ENCODE peak calls at places on chromosomes 6 and 20, in nine cellular contexts. One of them, this sample, is unnamed.

GRCh38 chr20:58850693-58851174 is at the start of gene GNAS-AS1:
- DNase-seq in sigmoid colon: peak; percentile 89
- DNase-seq in A549: no peak
- DNase-seq in transverse colon: peak; percentile 81
- DNase-seq in ovary: peak; percentile 73
- DNase-seq in tibial nerve: peak; percentile 43
- DNase-seq in H1: peak; percentile 76
- DNase-seq in testis: peak; percentile 93
- DNase-seq in stomach: peak; percentile 47
- DNase-seq in this sample: peak; percentile 78

GRCh38 chr6:145206247-145206907 is 528.9 kb downstream of the EPM2A start:
- DNase-seq in sigmoid colon: no peak
- DNase-seq in A549: no peak
- DNase-seq in transverse colon: no peak
- DNase-seq in ovary: peak; percentile 20
- DNase-seq in tibial nerve: no peak
- DNase-seq in H1: no peak
- DNase-seq in testis: no peak
- DNase-seq in stomach: no peak
- DNase-seq in this sample: no peak

GRCh38 chr6:168050861-168051586 is 28.0 kb downstream of the FRMD1 start:
- DNase-seq in sigmoid colon: no peak
- DNase-seq in A549: no peak
- DNase-seq in transverse colon: no peak
- DNase-seq in ovary: no peak
- DNase-seq in tibial nerve: no peak
- DNase-seq in H1: no peak
- DNase-seq in testis: no peak
- DNase-seq in stomach: no peak
- DNase-seq in this sample: no peak

GRCh38 chr6:123655520-123656306 is 19.0 kb upstream of the TRDN start:
- DNase-seq in sigmoid colon: no peak
- DNase-seq in A549: no peak
- DNase-seq in transverse colon: no peak
- DNase-seq in ovary: no peak
- DNase-seq in tibial nerve: no peak
- DNase-seq in H1: no peak
- DNase-seq in testis: no peak
- DNase-seq in stomach: no peak
- DNase-seq in this sample: no peak

GRCh38 chr6:116511424-116512131 is at the start of gene CALHM5:
- DNase-seq in sigmoid colon: peak; percentile 72
- DNase-seq in A549: peak; percentile 10
- DNase-seq in transverse colon: peak; percentile 13
- DNase-seq in ovary: peak; percentile 48
- DNase-seq in tibial nerve: peak; percentile 32
- DNase-seq in H1: no peak
- DNase-seq in testis: peak; percentile 66
- DNase-seq in stomach: no peak
- DNase-seq in this sample: peak; percentile 43

GRCh38 chr6:101344885-101345284 is 48.6 kb upstream of the GRIK2 start:
- DNase-seq in sigmoid colon: no peak
- DNase-seq in A549: no peak
- DNase-seq in transverse colon: no peak
- DNase-seq in ovary: no peak
- DNase-seq in tibial nerve: no peak
- DNase-seq in H1: no peak
- DNase-seq in testis: no peak
- DNase-seq in stomach: no peak
- DNase-seq in this sample: no peak

GRCh38 chr6:14228571-14228970 is 111.0 kb downstream of the CD83 start:
- DNase-seq in sigmoid colon: no peak
- DNase-seq in A549: no peak
- DNase-seq in transverse colon: no peak
- DNase-seq in ovary: no peak
- DNase-seq in tibial nerve: no peak
- DNase-seq in H1: no peak
- DNase-seq in testis: no peak
- DNase-seq in stomach: no peak
- DNase-seq in this sample: no peak

GRCh38 chr20:43691928-43692524 is 25.1 kb downstream of the MYBL2 start:
- DNase-seq in sigmoid colon: no peak
- DNase-seq in A549: peak; percentile 64
- DNase-seq in transverse colon: peak; percentile 79
- DNase-seq in ovary: no peak
- DNase-seq in tibial nerve: no peak
- DNase-seq in H1: peak; percentile 25
- DNase-seq in testis: peak; percentile 77
- DNase-seq in stomach: peak; percentile 58
- DNase-seq in this sample: no peak

GRCh38 chr6:99458319-99458718 is 33.2 kb upstream of the PNISR start:
- DNase-seq in sigmoid colon: no peak
- DNase-seq in A549: no peak
- DNase-seq in transverse colon: no peak
- DNase-seq in ovary: no peak
- DNase-seq in tibial nerve: no peak
- DNase-seq in H1: no peak
- DNase-seq in testis: no peak
- DNase-seq in stomach: no peak
- DNase-seq in this sample: no peak

GRCh38 chr20:64090165-64090564 is 6.0 kb upstream of the LKAAEAR1 start:
- DNase-seq in sigmoid colon: no peak
- DNase-seq in A549: no peak
- DNase-seq in transverse colon: no peak
- DNase-seq in ovary: no peak
- DNase-seq in tibial nerve: no peak
- DNase-seq in H1: no peak
- DNase-seq in testis: no peak
- DNase-seq in stomach: no peak
- DNase-seq in this sample: no peak

GRCh38 chr6:71224011-71224410 is 64.6 kb upstream of the OGFRL1 start:
- DNase-seq in sigmoid colon: no peak
- DNase-seq in A549: no peak
- DNase-seq in transverse colon: no peak
- DNase-seq in ovary: no peak
- DNase-seq in tibial nerve: no peak
- DNase-seq in H1: no peak
- DNase-seq in testis: no peak
- DNase-seq in stomach: no peak
- DNase-seq in this sample: no peak

GRCh38 chr6:32982702-32983492 is 14.5 kb downstream of the BRD2 start:
- DNase-seq in sigmoid colon: no peak
- DNase-seq in A549: no peak
- DNase-seq in transverse colon: no peak
- DNase-seq in ovary: no peak
- DNase-seq in tibial nerve: no peak
- DNase-seq in H1: no peak
- DNase-seq in testis: no peak
- DNase-seq in stomach: peak; percentile 48
- DNase-seq in this sample: no peak

GRCh38 chr6:32982084-32982701 is 13.8 kb downstream of the BRD2 start:
- DNase-seq in sigmoid colon: no peak
- DNase-seq in A549: no peak
- DNase-seq in transverse colon: no peak
- DNase-seq in ovary: no peak
- DNase-seq in tibial nerve: no peak
- DNase-seq in H1: no peak
- DNase-seq in testis: no peak
- DNase-seq in stomach: no peak
- DNase-seq in this sample: no peak

GRCh38 chr6:32977953-32978324 is 9.5 kb downstream of the BRD2 start:
- DNase-seq in sigmoid colon: no peak
- DNase-seq in A549: no peak
- DNase-seq in transverse colon: no peak
- DNase-seq in ovary: no peak
- DNase-seq in tibial nerve: no peak
- DNase-seq in H1: no peak
- DNase-seq in testis: no peak
- DNase-seq in stomach: no peak
- DNase-seq in this sample: no peak

GRCh38 chr6:32979720-32980487 is 11.5 kb downstream of the BRD2 start:
- DNase-seq in sigmoid colon: no peak
- DNase-seq in A549: no peak
- DNase-seq in transverse colon: no peak
- DNase-seq in ovary: no peak
- DNase-seq in tibial nerve: no peak
- DNase-seq in H1: no peak
- DNase-seq in testis: no peak
- DNase-seq in stomach: no peak
- DNase-seq in this sample: no peak

DNA sequence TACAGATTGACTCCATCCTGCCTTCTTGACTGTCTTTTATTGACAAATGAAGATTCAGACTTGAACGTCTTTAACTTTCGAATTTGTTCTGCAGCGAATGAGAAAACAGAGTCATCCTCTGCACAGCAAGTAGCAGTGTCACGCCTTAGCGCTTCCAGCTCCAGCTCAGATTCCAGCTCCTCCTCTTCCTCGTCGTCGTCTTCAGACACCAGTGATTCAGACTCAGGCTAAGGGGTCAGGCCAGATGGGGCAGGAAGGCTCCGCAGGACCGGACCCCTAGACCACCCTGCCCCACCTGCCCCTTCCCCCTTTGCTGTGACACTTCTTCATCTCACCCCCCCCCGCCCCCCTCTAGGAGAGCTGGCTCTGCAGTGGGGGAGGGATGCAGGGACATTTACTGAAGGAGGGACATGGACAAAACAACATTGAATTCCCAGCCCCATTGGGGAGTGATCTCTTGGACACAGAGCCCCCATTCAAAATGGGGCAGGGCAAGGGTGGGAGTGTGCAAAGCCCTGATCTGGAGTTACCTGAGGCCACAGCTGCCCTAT is 12.2 kb downstream of the BRD2 start:
- DNase-seq in sigmoid colon: no peak
- DNase-seq in A549: no peak
- DNase-seq in transverse colon: no peak
- DNase-seq in ovary: no peak
- DNase-seq in tibial nerve: no peak
- DNase-seq in H1: no peak
- DNase-seq in testis: no peak
- DNase-seq in stomach: no peak
- DNase-seq in this sample: no peak
- TF ChIP-seq POLR2A in sigmoid colon: no peak
- TF ChIP-seq POLR2A in A549: no peak
- TF ChIP-seq POLR2A in transverse colon: no peak
- TF ChIP-seq POLR2A in ovary: no peak
- TF ChIP-seq POLR2A in tibial nerve: no peak
- TF ChIP-seq POLR2A in H1: no peak
- TF ChIP-seq POLR2A in testis: no peak
- TF ChIP-seq POLR2A in stomach: no peak
- TF ChIP-seq POLR2A in this sample: no peak

DNA sequence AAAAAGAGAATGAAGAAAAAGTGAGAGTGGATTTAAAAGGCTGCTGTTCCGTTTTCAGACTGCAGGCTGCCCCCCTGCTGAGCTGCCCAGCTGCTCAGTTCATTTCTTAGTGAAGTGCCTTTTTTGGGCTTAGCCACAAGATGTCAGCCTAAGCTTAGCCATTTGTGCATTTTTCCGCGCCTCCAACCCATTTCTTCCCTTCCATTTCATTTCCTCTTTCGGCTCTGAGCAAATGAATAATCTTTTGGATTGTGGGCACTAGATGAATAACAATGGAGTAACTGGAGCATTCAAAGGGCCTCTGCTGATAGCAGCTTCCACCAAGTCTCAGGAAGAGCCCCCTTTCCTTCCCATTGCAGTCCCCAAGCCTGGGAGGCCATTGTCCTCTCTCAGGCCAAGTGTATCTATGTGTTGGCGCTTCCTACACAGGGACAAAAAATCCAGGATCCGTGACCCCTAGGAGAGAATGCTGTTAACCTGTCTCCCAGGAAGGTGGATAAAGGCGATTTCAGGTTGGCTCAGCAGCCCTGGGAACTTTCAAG is 83.5 kb upstream of the SPTLC3 start:
- DNase-seq in sigmoid colon: no peak
- DNase-seq in A549: peak; percentile 81
- DNase-seq in transverse colon: peak; percentile 44
- DNase-seq in ovary: peak; percentile 40
- DNase-seq in tibial nerve: no peak
- DNase-seq in H1: no peak
- DNase-seq in testis: peak; percentile 61
- DNase-seq in stomach: peak; percentile 35
- DNase-seq in this sample: peak; percentile 28
- H3K27ac ChIP-seq in sigmoid colon: no peak overlapping the region
- H3K27ac ChIP-seq in A549: peak overlapping the region; percentile 52
- H3K27ac ChIP-seq in transverse colon: no peak overlapping the region
- H3K27ac ChIP-seq in ovary: no peak overlapping the region
- H3K27ac ChIP-seq in tibial nerve: no peak overlapping the region
- H3K27ac ChIP-seq in H1: no peak overlapping the region
- H3K27ac ChIP-seq in testis: no peak overlapping the region
- H3K27ac ChIP-seq in stomach: no peak overlapping the region
- H3K27ac ChIP-seq in this sample: no peak overlapping the region

DNA sequence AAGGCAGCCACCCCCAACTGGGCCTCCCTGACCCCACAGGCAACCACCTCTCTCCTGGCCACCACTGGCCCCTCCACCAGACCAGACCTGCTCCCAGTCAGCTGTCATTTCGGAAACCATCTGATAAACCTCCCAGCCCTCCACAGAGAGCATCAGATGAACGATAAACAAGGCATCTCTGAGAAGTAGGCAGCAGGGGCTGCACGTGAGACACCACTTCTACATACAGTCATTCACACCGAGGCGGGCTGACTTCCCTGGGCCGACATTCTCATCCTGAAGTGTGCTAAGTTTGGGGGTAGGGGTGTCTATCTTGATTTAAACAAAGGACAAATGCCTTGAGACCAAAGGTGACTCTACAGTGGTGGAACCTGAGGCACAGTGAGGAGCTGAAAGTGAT is 13.8 kb downstream of the CPNE5 start:
- DNase-seq in sigmoid colon: no peak
- DNase-seq in A549: no peak
- DNase-seq in transverse colon: no peak
- DNase-seq in ovary: no peak
- DNase-seq in tibial nerve: no peak
- DNase-seq in H1: no peak
- DNase-seq in testis: no peak
- DNase-seq in stomach: no peak
- DNase-seq in this sample: no peak
- TF ChIP-seq CTCF in sigmoid colon: no peak
- TF ChIP-seq CTCF in A549: no peak
- TF ChIP-seq CTCF in transverse colon: no peak
- TF ChIP-seq CTCF in ovary: no peak
- TF ChIP-seq CTCF in tibial nerve: no peak
- TF ChIP-seq CTCF in H1: no peak
- TF ChIP-seq CTCF in testis: no peak
- TF ChIP-seq CTCF in stomach: no peak
- TF ChIP-seq CTCF in this sample: no peak

DNA sequence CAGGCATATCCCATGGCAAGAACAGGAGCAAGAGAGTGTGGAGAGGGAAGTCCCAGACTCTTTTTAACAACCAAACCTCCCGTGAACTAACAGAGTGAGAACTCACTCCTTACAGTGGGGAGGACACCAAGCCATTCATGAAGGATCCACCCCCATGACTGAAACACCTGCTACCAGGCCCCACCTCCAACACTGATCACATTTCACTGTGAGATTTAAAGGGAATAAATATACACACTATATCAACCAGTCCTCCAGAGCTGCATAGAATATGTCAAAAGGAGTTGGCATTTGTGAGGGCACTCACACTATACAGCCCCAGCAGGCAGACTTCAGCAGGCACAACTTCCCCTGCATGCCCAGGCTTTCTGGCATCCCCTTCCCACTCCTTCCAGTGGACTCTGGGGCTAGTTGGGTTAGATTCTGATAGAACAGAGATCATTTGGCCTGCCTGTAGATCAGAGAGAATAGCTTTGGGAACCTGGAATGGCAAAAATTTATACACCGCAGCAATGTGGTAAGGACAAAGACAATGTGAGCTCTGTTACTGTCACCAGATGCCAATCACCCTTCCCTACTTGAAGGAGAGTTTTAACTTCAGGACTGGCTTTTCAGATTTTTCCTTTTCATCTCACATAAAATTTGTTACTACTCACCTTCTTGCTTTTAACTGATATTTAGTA is 25.2 kb upstream of the TENT5A start:
- DNase-seq in sigmoid colon: no peak
- DNase-seq in A549: no peak
- DNase-seq in transverse colon: no peak
- DNase-seq in ovary: no peak
- DNase-seq in tibial nerve: no peak
- DNase-seq in H1: no peak
- DNase-seq in testis: no peak
- DNase-seq in stomach: no peak
- DNase-seq in this sample: no peak
- TF ChIP-seq POLR2A in sigmoid colon: no peak
- TF ChIP-seq POLR2A in A549: no peak
- TF ChIP-seq POLR2A in transverse colon: no peak
- TF ChIP-seq POLR2A in ovary: no peak
- TF ChIP-seq POLR2A in tibial nerve: no peak
- TF ChIP-seq POLR2A in H1: no peak
- TF ChIP-seq POLR2A in testis: no peak
- TF ChIP-seq POLR2A in stomach: no peak
- TF ChIP-seq POLR2A in this sample: no peak

This sample was measured in uterus.